ENCODE peak calls at places on chromosome 20, in ten cellular contexts. N is heart right ventricle, U is adrenal gland, O is breast epithelium, Q is Peyer's patch, A is left ventricle myocardium inferior, F is ovary, R is spleen, Z is neural progenitor cell, X is stomach. E is an unnamed sample.

GRCh38 chr20:8996817-8997512 is 71.9 kb upstream of the PLCB4 start:
- DNase-seq in N (no peak), U (no peak), O (no peak), Q (no peak), A (no peak), F (no peak), R (no peak), Z (peak; percentile 35), X (no peak), E (no peak)

GRCh38 chr20:36120241-36120640 is 34.3 kb upstream of the EPB41L1 start:
- DNase-seq in N (no peak), U (no peak), O (no peak), Q (no peak), A (no peak), F (no peak), R (no peak), Z (no peak), X (no peak), E (no peak)

GRCh38 chr20:34872604-34873224 is at the start of gene GGT7:
- DNase-seq in N (peak; percentile 86), U (peak; percentile 71), O (peak; percentile 64), Q (peak; percentile 83), A (peak; percentile 85), F (peak; percentile 88), R (peak; percentile 96), Z (peak; percentile 94), X (peak; percentile 89), E (no peak)

GRCh38 chr20:8800089-8800488 is 268.8 kb upstream of the PLCB4 start:
- DNase-seq in N (no peak), U (no peak), O (no peak), Q (no peak), A (no peak), F (no peak), R (no peak), Z (no peak), X (no peak), E (no peak)

GRCh38 chr20:2946988-2947961 is 74.0 kb downstream of the PTPRA start:
- DNase-seq in N (no peak), U (peak; percentile 24), O (no peak), Q (no peak), A (no peak), F (no peak), R (no peak), Z (peak; percentile 80), X (no peak), E (no peak)

GRCh38 chr20:17939622-17940446 is 28.8 kb downstream of the SNX5 start:
- DNase-seq in N (no peak), U (no peak), O (no peak), Q (no peak), A (no peak), F (no peak), R (no peak), Z (no peak), X (no peak), E (no peak)

GRCh38 chr20:63574156-63574828 is at the start of gene HELZ2:
- DNase-seq in N (peak; percentile 79), U (peak; percentile 65), O (peak; percentile 65), Q (peak; percentile 80), A (peak; percentile 82), F (peak; percentile 80), R (peak; percentile 95), Z (peak; percentile 84), X (peak; percentile 87), E (no peak)

GRCh38 chr20:24291066-24291465 is 178.4 kb upstream of the SYNDIG1 start:
- DNase-seq in N (no peak), U (no peak), O (no peak), Q (no peak), A (no peak), F (no peak), R (no peak), Z (no peak), X (no peak), E (no peak)

GRCh38 chr20:41049451-41049850 is 20.8 kb downstream of the TOP1 start:
- DNase-seq in N (no peak), U (no peak), O (no peak), Q (no peak), A (no peak), F (no peak), R (no peak), Z (no peak), X (no peak), E (no peak)

GRCh38 chr20:1434571-1435336 is 31.9 kb downstream of the NSFL1C start:
- DNase-seq in N (no peak), U (peak; percentile 51), O (no peak), Q (peak; percentile 80), A (no peak), F (no peak), R (no peak), Z (no peak), X (peak; percentile 30), E (no peak)

GRCh38 chr20:16477632-16478031 is 95.6 kb downstream of the KIF16B start:
- DNase-seq in N (no peak), U (no peak), O (no peak), Q (no peak), A (no peak), F (no peak), R (no peak), Z (no peak), X (no peak), E (no peak)

GRCh38 chr20:59574308-59574707 is 30.0 kb upstream of the PHACTR3 start:
- DNase-seq in N (no peak), U (no peak), O (no peak), Q (no peak), A (no peak), F (no peak), R (peak; percentile 47), Z (no peak), X (no peak), E (no peak)
- H3K27me3 ChIP-seq in N (peaks cover 33% of the 10 kb centered on the region), U (peaks cover 27% of the 10 kb centered on the region), O (peaks cover 3% of the 10 kb centered on the region), Q (no peaks in the 10 kb centered on the region), A (peaks cover 69% of the 10 kb centered on the region), F (no peaks in the 10 kb centered on the region), R (peaks cover 72% of the 10 kb centered on the region), Z (peaks cover 100% of the 10 kb centered on the region), X (peaks cover 31% of the 10 kb centered on the region), E (no peaks in the 10 kb centered on the region)

GRCh38 chr20:61128701-61129655 is 123.1 kb upstream of the CDH4 start:
- DNase-seq in N (no peak), U (no peak), O (no peak), Q (no peak), A (no peak), F (no peak), R (no peak), Z (no peak), X (no peak), E (no peak)
- H3K9me3 ChIP-seq in N (no peaks in the 10 kb centered on the region), U (no peaks in the 10 kb centered on the region), O (no peaks in the 10 kb centered on the region), Q (no peaks in the 10 kb centered on the region), A (no peaks in the 10 kb centered on the region), F (no peaks in the 10 kb centered on the region), R (no peaks in the 10 kb centered on the region), Z (no peaks in the 10 kb centered on the region), X (no peaks in the 10 kb centered on the region), E (no peaks in the 10 kb centered on the region)

DNA sequence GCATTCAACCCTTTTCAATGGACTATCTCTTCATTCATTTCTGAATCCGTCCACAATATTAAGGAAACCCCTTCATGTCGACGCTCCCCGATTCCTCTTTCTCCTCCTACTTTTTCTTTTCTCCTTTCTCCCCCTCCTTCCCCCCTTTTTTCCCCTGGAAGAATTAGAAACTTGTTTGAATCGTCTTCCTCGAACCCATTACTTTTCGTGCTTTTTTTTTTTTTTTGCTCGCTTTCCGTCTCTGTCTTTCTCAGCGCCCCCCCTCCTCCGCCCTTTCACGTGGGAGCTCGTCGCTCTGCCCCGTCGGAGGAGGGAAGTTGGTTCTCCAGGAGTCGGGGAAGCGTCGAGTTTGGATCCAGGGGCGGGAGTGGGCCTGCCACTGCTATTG is 2.3 kb upstream of the NKX2-2 start:
- DNase-seq in N (no peak), U (no peak), O (no peak), Q (no peak), A (no peak), F (no peak), R (no peak), Z (peak; percentile 25), X (no peak), E (no peak)
- H3K27me3 ChIP-seq in N (peaks cover 100% of the 10 kb centered on the region), U (peaks cover 89% of the 10 kb centered on the region), O (no peaks in the 10 kb centered on the region), Q (no peaks in the 10 kb centered on the region), A (peaks cover 100% of the 10 kb centered on the region), F (peaks cover 3% of the 10 kb centered on the region), R (peaks cover 100% of the 10 kb centered on the region), Z (peaks cover 100% of the 10 kb centered on the region), X (peaks cover 98% of the 10 kb centered on the region), E (peaks cover 3% of the 10 kb centered on the region)

DNA sequence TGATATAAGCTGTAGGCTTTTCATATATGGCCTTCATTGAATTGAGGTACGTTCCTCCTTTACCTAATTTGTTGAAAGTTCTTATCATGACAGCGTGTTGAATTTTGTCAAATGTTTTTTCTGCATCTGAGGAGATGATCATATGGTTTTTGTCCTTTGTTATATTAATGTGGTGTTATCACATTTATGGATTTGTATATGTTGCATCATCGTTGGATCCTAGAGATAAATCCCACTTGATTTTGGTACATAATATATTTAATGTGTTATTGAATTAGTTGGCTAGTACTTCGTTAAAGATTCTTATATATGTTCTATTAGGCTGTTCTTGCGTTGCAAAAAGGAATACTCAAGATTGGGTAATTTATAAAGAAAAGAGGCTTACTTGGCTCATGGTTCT is 8.6 kb upstream of the WFDC9 start:
- DNase-seq in N (no peak), U (no peak), O (no peak), Q (no peak), A (no peak), F (no peak), R (no peak), Z (no peak), X (no peak), E (no peak)
- H3K9me3 ChIP-seq in N (no peaks in the 10 kb centered on the region), U (no peaks in the 10 kb centered on the region), O (no peaks in the 10 kb centered on the region), Q (no peaks in the 10 kb centered on the region), A (peaks cover 10% of the 10 kb centered on the region), F (no peaks in the 10 kb centered on the region), R (no peaks in the 10 kb centered on the region), Z (no peaks in the 10 kb centered on the region), X (no peaks in the 10 kb centered on the region), E (no peaks in the 10 kb centered on the region)

E was measured in thoracic aorta.